ENCODE peak calls at places on chromosomes 12 and 14, in four cellular contexts. One of them, this sample, is unnamed.
A peak's percentile ranks its signal among the peaks of the same experiment; 100 is the strongest.

GRCh38 chr12:6460751-6461371 is 9.0 kb downstream of the TAPBPL start:
- DNase-seq in CD4-positive, alpha-beta memory T cell: peak; percentile 54
- DNase-seq in A549: no peak
- DNase-seq in pancreas: no peak
- DNase-seq in this sample: no peak

GRCh38 chr12:131452444-131452860 is 258.4 kb upstream of the SFSWAP start:
- DNase-seq in A549: peak; percentile 35
- DNase-seq in pancreas: no peak
- DNase-seq in CD4-positive, alpha-beta memory T cell: no peak
- DNase-seq in this sample: no peak

GRCh38 chr14:75497701-75498100 is 24.6 kb upstream of the BATF start:
- DNase-seq in CD4-positive, alpha-beta memory T cell: no peak
- DNase-seq in pancreas: no peak
- DNase-seq in A549: no peak
- DNase-seq in this sample: no peak

GRCh38 chr14:105536691-105537579 is 10.6 kb downstream of the TMEM121 start:
- DNase-seq in pancreas: no peak
- DNase-seq in CD4-positive, alpha-beta memory T cell: no peak
- DNase-seq in A549: no peak
- DNase-seq in this sample: no peak

GRCh38 chr12:3752096-3752709 is 706 bp downstream of the CRACR2A start:
- DNase-seq in pancreas: no peak
- DNase-seq in CD4-positive, alpha-beta memory T cell: peak; percentile 82
- DNase-seq in A549: no peak
- DNase-seq in this sample: no peak

GRCh38 chr14:54675236-54676125 is 108.6 kb downstream of the SAMD4A start:
- DNase-seq in CD4-positive, alpha-beta memory T cell: no peak
- DNase-seq in A549: no peak
- DNase-seq in pancreas: no peak
- DNase-seq in this sample: no peak

GRCh38 chr12:122862872-122863701 is 27.8 kb downstream of the HIP1R start:
- DNase-seq in CD4-positive, alpha-beta memory T cell: no peak
- DNase-seq in A549: no peak
- DNase-seq in pancreas: peak; percentile 68
- DNase-seq in this sample: no peak

GRCh38 chr12:78530065-78530765 is 334.4 kb upstream of the SYT1 start:
- DNase-seq in CD4-positive, alpha-beta memory T cell: no peak
- DNase-seq in pancreas: no peak
- DNase-seq in A549: no peak
- DNase-seq in this sample: no peak

GRCh38 chr14:50101417-50101816 is 15.0 kb downstream of the VCPKMT start:
- DNase-seq in CD4-positive, alpha-beta memory T cell: no peak
- DNase-seq in pancreas: no peak
- DNase-seq in A549: no peak
- DNase-seq in this sample: no peak

GRCh38 chr14:98698341-98698740 is 573.7 kb downstream of the BCL11B start:
- DNase-seq in CD4-positive, alpha-beta memory T cell: no peak
- DNase-seq in A549: no peak
- DNase-seq in pancreas: no peak
- DNase-seq in this sample: no peak

GRCh38 chr14:93316716-93317115 is 16.1 kb downstream of the BTBD7 start:
- DNase-seq in pancreas: no peak
- DNase-seq in A549: no peak
- DNase-seq in CD4-positive, alpha-beta memory T cell: no peak
- DNase-seq in this sample: no peak

GRCh38 chr14:97180304-97181200 is 383.4 kb downstream of the VRK1 start:
- DNase-seq in pancreas: no peak
- DNase-seq in A549: peak; percentile 75
- DNase-seq in CD4-positive, alpha-beta memory T cell: no peak
- DNase-seq in this sample: no peak

GRCh38 chr14:98144964-98145363 is 1127.0 kb downstream of the BCL11B start:
- DNase-seq in A549: no peak
- DNase-seq in pancreas: no peak
- DNase-seq in CD4-positive, alpha-beta memory T cell: no peak
- DNase-seq in this sample: no peak

GRCh38 chr14:61074852-61075251 is 93.8 kb downstream of the SLC38A6 start:
- DNase-seq in CD4-positive, alpha-beta memory T cell: no peak
- DNase-seq in pancreas: no peak
- DNase-seq in A549: no peak
- DNase-seq in this sample: no peak

GRCh38 chr12:67370979-67371378 is 101.8 kb downstream of the CAND1 start:
- DNase-seq in pancreas: no peak
- DNase-seq in A549: no peak
- DNase-seq in CD4-positive, alpha-beta memory T cell: no peak
- DNase-seq in this sample: no peak

GRCh38 chr12:45235087-45236025 is 19.5 kb downstream of the ANO6 start:
- DNase-seq in CD4-positive, alpha-beta memory T cell: no peak
- DNase-seq in A549: peak; percentile 45
- DNase-seq in pancreas: peak; percentile 58
- DNase-seq in this sample: no peak

GRCh38 chr12:96241484-96242256 is 47.5 kb downstream of the ELK3 start:
- DNase-seq in CD4-positive, alpha-beta memory T cell: peak; percentile 95
- DNase-seq in pancreas: no peak
- DNase-seq in A549: no peak
- DNase-seq in this sample: no peak

GRCh38 chr12:2205961-2206360 is 153.2 kb downstream of the CACNA1C start:
- DNase-seq in CD4-positive, alpha-beta memory T cell: no peak
- DNase-seq in A549: no peak
- DNase-seq in pancreas: no peak
- DNase-seq in this sample: no peak

GRCh38 chr12:89575405-89575804 is 49.6 kb upstream of the POC1B start:
- DNase-seq in A549: no peak
- DNase-seq in CD4-positive, alpha-beta memory T cell: no peak
- DNase-seq in pancreas: no peak
- DNase-seq in this sample: no peak

GRCh38 chr12:67483871-67484554 is 164.5 kb upstream of the DYRK2 start:
- DNase-seq in CD4-positive, alpha-beta memory T cell: no peak
- DNase-seq in pancreas: no peak
- DNase-seq in A549: no peak
- DNase-seq in this sample: no peak

GRCh38 chr12:109763201-109763841 is 49.7 kb downstream of the FAM222A start:
- DNase-seq in pancreas: peak; percentile 26
- DNase-seq in CD4-positive, alpha-beta memory T cell: no peak
- DNase-seq in A549: no peak
- DNase-seq in this sample: no peak

GRCh38 chr12:27257104-27257848 is 13.2 kb downstream of the STK38L start:
- DNase-seq in pancreas: no peak
- DNase-seq in CD4-positive, alpha-beta memory T cell: no peak
- DNase-seq in A549: no peak
- DNase-seq in this sample: no peak

GRCh38 chr12:49244161-49244560 is 20.7 kb upstream of the TUBA1C start:
- DNase-seq in A549: no peak
- DNase-seq in CD4-positive, alpha-beta memory T cell: no peak
- DNase-seq in pancreas: no peak
- DNase-seq in this sample: no peak

GRCh38 chr12:115155665-115156645 is 472.0 kb upstream of the TBX3 start:
- DNase-seq in A549: peak; percentile 13
- DNase-seq in CD4-positive, alpha-beta memory T cell: no peak
- DNase-seq in pancreas: no peak
- DNase-seq in this sample: no peak

GRCh38 chr14:65301862-65302539 is 110.5 kb upstream of the FUT8 start:
- DNase-seq in pancreas: no peak
- DNase-seq in A549: no peak
- DNase-seq in CD4-positive, alpha-beta memory T cell: peak; percentile 4
- DNase-seq in this sample: no peak

GRCh38 chr12:1204581-1205121 is 213.6 kb downstream of the ERC1 start:
- DNase-seq in pancreas: no peak
- DNase-seq in A549: no peak
- DNase-seq in CD4-positive, alpha-beta memory T cell: peak; percentile 45
- DNase-seq in this sample: no peak

GRCh38 chr12:85733441-85733840 is 102.8 kb downstream of the RASSF9 start:
- DNase-seq in A549: no peak
- DNase-seq in CD4-positive, alpha-beta memory T cell: no peak
- DNase-seq in pancreas: no peak
- DNase-seq in this sample: no peak

GRCh38 chr14:85444685-85445084 is 85.3 kb upstream of the FLRT2 start:
- DNase-seq in pancreas: no peak
- DNase-seq in CD4-positive, alpha-beta memory T cell: no peak
- DNase-seq in A549: no peak
- DNase-seq in this sample: no peak

GRCh38 chr14:59629384-59630158 is 53.0 kb upstream of the CCDC175 start:
- DNase-seq in A549: no peak
- DNase-seq in CD4-positive, alpha-beta memory T cell: no peak
- DNase-seq in pancreas: no peak
- DNase-seq in this sample: no peak

GRCh38 chr14:53615254-53615653 is 341.4 kb downstream of the BMP4 start:
- DNase-seq in pancreas: no peak
- DNase-seq in CD4-positive, alpha-beta memory T cell: no peak
- DNase-seq in A549: no peak
- DNase-seq in this sample: no peak

GRCh38 chr12:50556273-50556672 is 51.5 kb downstream of the DIP2B start:
- DNase-seq in CD4-positive, alpha-beta memory T cell: no peak
- DNase-seq in A549: no peak
- DNase-seq in pancreas: no peak
- DNase-seq in this sample: no peak

GRCh38 chr12:84507914-84508313 is 404.7 kb downstream of the SLC6A15 start:
- DNase-seq in CD4-positive, alpha-beta memory T cell: no peak
- DNase-seq in A549: no peak
- DNase-seq in pancreas: no peak
- DNase-seq in this sample: no peak

GRCh38 chr12:115885040-115885439 is 392.5 kb downstream of the MED13L start:
- DNase-seq in pancreas: no peak
- DNase-seq in A549: no peak
- DNase-seq in CD4-positive, alpha-beta memory T cell: no peak
- DNase-seq in this sample: no peak

GRCh38 chr14:74649673-74650072 is 37.6 kb upstream of the LTBP2 start:
- DNase-seq in A549: no peak
- DNase-seq in pancreas: no peak
- DNase-seq in CD4-positive, alpha-beta memory T cell: no peak
- DNase-seq in this sample: no peak

GRCh38 chr12:49190317-49190716 is 1.4 kb upstream of the TUBA1A start:
- DNase-seq in pancreas: no peak
- DNase-seq in CD4-positive, alpha-beta memory T cell: no peak
- DNase-seq in A549: no peak
- DNase-seq in this sample: no peak

GRCh38 chr12:75130811-75131210 is 78.8 kb downstream of the KCNC2 start:
- DNase-seq in CD4-positive, alpha-beta memory T cell: no peak
- DNase-seq in A549: no peak
- DNase-seq in pancreas: no peak
- DNase-seq in this sample: no peak

GRCh38 chr14:101335061-101335661 is 226.1 kb upstream of the DIO3 start:
- DNase-seq in CD4-positive, alpha-beta memory T cell: no peak
- DNase-seq in pancreas: no peak
- DNase-seq in A549: no peak
- DNase-seq in this sample: no peak

GRCh38 chr12:24562761-24563392 is 386.0 kb downstream of the BCAT1 start:
- DNase-seq in A549: peak; percentile 12
- DNase-seq in CD4-positive, alpha-beta memory T cell: no peak
- DNase-seq in pancreas: peak; percentile 71
- DNase-seq in this sample: no peak

GRCh38 chr12:24561411-24561871 is 387.5 kb downstream of the BCAT1 start:
- DNase-seq in A549: peak; percentile 10
- DNase-seq in CD4-positive, alpha-beta memory T cell: no peak
- DNase-seq in pancreas: no peak
- DNase-seq in this sample: no peak

GRCh38 chr12:24560192-24560591 is 388.7 kb downstream of the BCAT1 start:
- DNase-seq in A549: no peak
- DNase-seq in CD4-positive, alpha-beta memory T cell: no peak
- DNase-seq in pancreas: no peak
- DNase-seq in this sample: no peak

GRCh38 chr12:24560867-24561266 is 388.0 kb downstream of the BCAT1 start:
- DNase-seq in CD4-positive, alpha-beta memory T cell: no peak
- DNase-seq in A549: no peak
- DNase-seq in pancreas: no peak
- DNase-seq in this sample: no peak

GRCh38 chr12:24561882-24562760 is 386.8 kb downstream of the BCAT1 start:
- DNase-seq in pancreas: peak; percentile 71
- DNase-seq in CD4-positive, alpha-beta memory T cell: no peak
- DNase-seq in A549: peak; percentile 17
- DNase-seq in this sample: peak; percentile 66
- H3K27ac ChIP-seq in pancreas: peak overlapping the region; percentile 34
- H3K27ac ChIP-seq in CD4-positive, alpha-beta memory T cell: no peak overlapping the region
- H3K27ac ChIP-seq in A549: no peak overlapping the region
- H3K27ac ChIP-seq in this sample: peak overlapping the region; percentile 67

GRCh38 chr12:19872745-19873144 is 433.5 kb downstream of the AEBP2 start:
- DNase-seq in CD4-positive, alpha-beta memory T cell: no peak
- DNase-seq in A549: no peak
- DNase-seq in pancreas: no peak
- DNase-seq in this sample: no peak

GRCh38 chr12:19873146-19873545 is 433.9 kb downstream of the AEBP2 start:
- DNase-seq in CD4-positive, alpha-beta memory T cell: no peak
- DNase-seq in A549: no peak
- DNase-seq in pancreas: no peak
- DNase-seq in this sample: no peak

GRCh38 chr12:19867970-19868369 is 428.7 kb downstream of the AEBP2 start:
- DNase-seq in A549: no peak
- DNase-seq in CD4-positive, alpha-beta memory T cell: no peak
- DNase-seq in pancreas: no peak
- DNase-seq in this sample: no peak

GRCh38 chr12:19867151-19867550 is 427.9 kb downstream of the AEBP2 start:
- DNase-seq in pancreas: no peak
- DNase-seq in A549: no peak
- DNase-seq in CD4-positive, alpha-beta memory T cell: no peak
- DNase-seq in this sample: no peak

DNA sequence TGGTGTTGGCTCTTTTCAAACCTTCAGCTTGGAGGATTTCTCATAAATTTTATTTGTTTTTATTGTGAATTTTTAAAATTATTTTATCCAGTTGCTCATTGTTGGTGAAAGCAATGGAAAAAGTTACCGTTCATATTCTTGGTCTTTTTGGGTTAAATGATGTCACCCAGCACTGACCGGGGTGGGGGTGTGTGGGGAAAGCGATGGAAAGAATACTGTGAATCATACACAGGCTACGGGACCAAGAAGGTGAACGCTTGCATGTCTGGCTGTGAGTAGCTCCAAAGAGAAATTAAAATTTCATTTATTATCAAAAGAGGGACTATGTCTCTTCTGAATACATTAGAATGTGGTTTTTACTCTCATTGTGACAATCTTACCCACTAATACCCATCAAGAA is 430.1 kb downstream of the AEBP2 start:
- DNase-seq in pancreas: no peak
- DNase-seq in CD4-positive, alpha-beta memory T cell: no peak
- DNase-seq in A549: no peak
- DNase-seq in this sample: no peak
- H3K27ac ChIP-seq in pancreas: no peak overlapping the region
- H3K27ac ChIP-seq in CD4-positive, alpha-beta memory T cell: no peak overlapping the region
- H3K27ac ChIP-seq in A549: no peak overlapping the region
- H3K27ac ChIP-seq in this sample: no peak overlapping the region

GRCh38 chr12:15691372-15691771 is 97.8 kb downstream of the EPS8 start:
- DNase-seq in pancreas: no peak
- DNase-seq in CD4-positive, alpha-beta memory T cell: no peak
- DNase-seq in A549: no peak
- DNase-seq in this sample: no peak
- H3K27ac ChIP-seq in pancreas: no peak overlapping the region
- H3K27ac ChIP-seq in CD4-positive, alpha-beta memory T cell: no peak overlapping the region
- H3K27ac ChIP-seq in A549: peak overlapping the region; percentile 54
- H3K27ac ChIP-seq in this sample: no peak overlapping the region

GRCh38 chr14:94473666-94474410 is 2.2 kb downstream of the SERPINA9 start:
- DNase-seq in CD4-positive, alpha-beta memory T cell: no peak
- DNase-seq in pancreas: no peak
- DNase-seq in A549: no peak
- DNase-seq in this sample: no peak
- H3K27ac ChIP-seq in CD4-positive, alpha-beta memory T cell: no peak overlapping the region
- H3K27ac ChIP-seq in pancreas: no peak overlapping the region
- H3K27ac ChIP-seq in A549: no peak overlapping the region
- H3K27ac ChIP-seq in this sample: no peak overlapping the region

This sample was measured in substantia nigra.